ENCODE peak calls at places on chromosomes 5 and 9, in eight cellular contexts. N is left ventricle myocardium inferior, M is kidney, T is suprapubic skin, U is sigmoid colon, A is MM.1S, J is psoas muscle, D is DND-41. C is an unnamed sample. For H3K4me1, the result is how much of the 10 kb centered on the place peaks cover.

GRCh38 chr5:58085800-58086199 is 374.1 kb downstream of the PLK2 start:
- DNase-seq in D (no peak), T (no peak), M (no peak), J (no peak), A (no peak), N (no peak), U (no peak), C (no peak)

GRCh38 chr9:87602933-87603643 is 105.4 kb downstream of the DAPK1 start:
- DNase-seq in N (no peak), U (no peak), J (no peak), A (no peak), D (no peak), M (no peak), T (no peak), C (peak)

GRCh38 chr9:84947412-84947972 is 278.0 kb downstream of the NTRK2 start:
- DNase-seq in N (peak), U (no peak), M (no peak), J (no peak), A (no peak), T (no peak), D (no peak), C (no peak)

GRCh38 chr9:114278881-114279570 is 43.9 kb upstream of the ORM1 start:
- DNase-seq in M (peak), T (peak), U (peak), N (peak), D (no peak), J (peak), A (no peak), C (peak)

GRCh38 chr5:142783601-142784291 is 13.6 kb downstream of the ARHGAP26 start:
- DNase-seq in A (peak), U (peak), J (peak), D (peak), T (no peak), M (no peak), N (peak), C (peak)

GRCh38 chr5:107979272-107979671 is 308.5 kb upstream of the EFNA5 start:
- DNase-seq in J (no peak), U (no peak), D (no peak), N (no peak), T (no peak), M (no peak), A (no peak), C (no peak)

GRCh38 chr5:77892061-77893010 is 116.2 kb upstream of the TBCA start:
- DNase-seq in A (no peak), N (no peak), T (no peak), U (no peak), D (no peak), M (no peak), J (no peak), C (no peak)

GRCh38 chr5:10590226-10591047 is 26.6 kb downstream of the ANKRD33B start:
- DNase-seq in A (no peak), N (no peak), J (no peak), M (no peak), U (no peak), T (no peak), D (no peak), C (no peak)

GRCh38 chr5:77935516-77936364 is 159.6 kb upstream of the TBCA start:
- DNase-seq in N (no peak), M (no peak), A (peak), D (peak), U (no peak), T (no peak), J (no peak), C (peak)

GRCh38 chr9:69798737-69799136 is 21.9 kb upstream of the CFAP95 start:
- DNase-seq in T (no peak), D (no peak), J (no peak), M (no peak), A (no peak), N (no peak), U (no peak), C (no peak)

GRCh38 chr5:113057437-113058052 is 80.9 kb downstream of the DCP2 start:
- DNase-seq in N (no peak), D (no peak), J (no peak), U (no peak), M (no peak), T (no peak), A (no peak), C (no peak)

GRCh38 chr5:2185646-2186471 is 303.1 kb upstream of the IRX4 start:
- DNase-seq in T (no peak), N (no peak), J (no peak), D (no peak), A (no peak), U (no peak), M (peak), C (no peak)

GRCh38 chr5:172009536-172010270 is 3.3 kb upstream of the FBXW11 start:
- DNase-seq in M (no peak), N (no peak), A (no peak), J (no peak), U (no peak), T (no peak), D (no peak), C (no peak)

GRCh38 chr5:142782976-142783539 is 12.9 kb downstream of the ARHGAP26 start:
- DNase-seq in M (peak), U (peak), J (peak), N (peak), A (no peak), D (no peak), T (no peak), C (no peak)

GRCh38 chr9:124239249-124240073 is 18.3 kb upstream of the NEK6 start:
- DNase-seq in N (no peak), M (no peak), J (peak), A (no peak), D (no peak), U (peak), T (peak), C (no peak)

GRCh38 chr5:1748271-1748670 is 51.4 kb downstream of the MRPL36 start:
- DNase-seq in T (peak), U (peak), D (no peak), N (no peak), A (no peak), M (peak), J (peak), C (no peak)

GRCh38 chr5:75412111-75412990 is 75.3 kb downstream of the HMGCR start:
- DNase-seq in N (no peak), A (no peak), M (no peak), U (no peak), J (no peak), T (no peak), D (no peak), C (no peak)

GRCh38 chr5:145697251-145698016 is 137.7 kb downstream of the PRELID2 start:
- DNase-seq in A (peak), D (peak), J (no peak), M (no peak), N (no peak), U (no peak), T (no peak), C (peak)

GRCh38 chr9:4137755-4138154 is 162.1 kb downstream of the GLIS3 start:
- DNase-seq in A (no peak), N (no peak), J (no peak), D (no peak), M (no peak), U (no peak), T (no peak), C (peak)

GRCh38 chr5:82168294-82168693 is 109.9 kb downstream of the RPS23 start:
- DNase-seq in T (no peak), J (no peak), N (no peak), A (no peak), M (no peak), U (no peak), D (no peak), C (no peak)

GRCh38 chr5:78659714-78660113 is 11.1 kb upstream of the LHFPL2 start:
- DNase-seq in T (no peak), M (no peak), U (no peak), J (no peak), D (no peak), A (peak), N (no peak), C (no peak)

GRCh38 chr5:65809817-65810531 is 88.0 kb downstream of the NLN start:
- DNase-seq in J (no peak), U (no peak), M (no peak), A (no peak), D (no peak), N (peak), T (peak), C (no peak)

GRCh38 chr9:98482248-98482647 is 226.5 kb downstream of the GABBR2 start:
- DNase-seq in M (no peak), T (no peak), U (no peak), A (no peak), J (no peak), D (no peak), N (no peak), C (no peak)

GRCh38 chr9:89455356-89455824 is 42.5 kb downstream of the SEMA4D start:
- DNase-seq in N (no peak), T (no peak), U (no peak), J (no peak), M (no peak), A (no peak), D (no peak), C (no peak)

GRCh38 chr5:142357469-142358090 is 32.8 kb upstream of the SPRY4 start:
- DNase-seq in U (peak), J (no peak), M (no peak), N (no peak), A (no peak), T (peak), D (peak), C (no peak)

GRCh38 chr5:179812997-179813607 is 6.4 kb upstream of the MGAT4B start:
- DNase-seq in M (no peak), J (no peak), T (no peak), U (no peak), D (no peak), A (no peak), N (no peak), C (no peak)

GRCh38 chr5:137374110-137374853 is 124.8 kb downstream of the SPOCK1 start:
- DNase-seq in U (no peak), J (no peak), M (no peak), T (no peak), D (no peak), A (no peak), N (no peak), C (peak)

GRCh38 chr5:169299651-169300467 is 1.1 kb downstream of the SLIT3 start:
- DNase-seq in M (peak), U (peak), T (no peak), N (no peak), D (no peak), A (no peak), J (no peak), C (no peak)

GRCh38 chr5:68259696-68260095 is 44.1 kb downstream of the PIK3R1 start:
- DNase-seq in J (no peak), N (no peak), A (no peak), T (no peak), D (no peak), M (no peak), U (no peak), C (no peak)

GRCh38 chr5:68258531-68258930 is 43.0 kb downstream of the PIK3R1 start:
- DNase-seq in J (no peak), D (no peak), N (no peak), T (no peak), U (no peak), A (no peak), M (no peak), C (no peak)

GRCh38 chr5:68264024-68264956 is 48.7 kb downstream of the PIK3R1 start:
- DNase-seq in N (peak), T (no peak), M (no peak), D (no peak), A (no peak), J (no peak), U (no peak), C (no peak)

GRCh38 chr5:68260455-68260854 is 44.9 kb downstream of the PIK3R1 start:
- DNase-seq in N (no peak), J (no peak), T (no peak), D (no peak), M (no peak), A (no peak), U (no peak), C (no peak)

DNA sequence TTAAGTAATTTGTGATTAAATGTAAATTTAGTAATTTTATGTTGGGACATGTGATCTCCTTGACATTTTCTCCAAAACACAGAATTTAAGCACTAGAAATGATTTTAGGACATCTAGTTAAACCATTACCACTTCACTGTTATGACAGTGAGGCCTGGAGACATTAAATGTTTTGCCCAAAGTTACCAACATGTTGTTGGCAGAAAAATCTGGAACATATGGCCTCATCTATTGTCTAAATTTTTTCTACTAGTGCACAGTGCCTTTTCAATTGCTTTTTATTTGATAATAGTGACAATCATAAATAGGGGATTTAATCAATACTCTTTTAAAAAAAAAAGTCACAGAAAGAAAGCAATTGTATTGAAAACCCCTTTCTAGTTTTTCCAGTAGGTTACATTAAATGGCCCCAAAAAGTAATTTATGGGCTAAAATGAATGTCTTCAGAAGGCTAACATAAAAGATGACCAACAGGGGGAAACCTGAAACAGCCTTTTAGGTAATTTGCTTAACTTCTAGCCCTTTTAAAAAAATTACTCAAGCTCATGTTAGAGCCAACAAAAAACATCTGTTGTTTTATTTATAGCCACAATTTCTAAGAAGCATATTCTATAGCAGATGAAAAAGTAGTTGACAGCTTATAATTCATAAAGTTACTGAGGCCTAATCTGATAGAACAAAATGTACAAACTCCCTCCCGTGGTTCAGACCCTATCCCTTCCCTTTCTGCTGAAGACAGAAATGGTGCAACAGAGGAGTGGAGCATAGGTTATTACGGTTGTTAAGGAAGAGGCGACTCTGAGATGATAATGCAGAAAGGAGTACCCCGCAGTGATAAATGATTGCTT is 45.8 kb downstream of the PIK3R1 start:
- DNase-seq in N (no peak), D (no peak), M (no peak), A (no peak), T (no peak), U (no peak), J (no peak), C (peak)
- H3K4me1 ChIP-seq in N (half or more), D (half or more), M (under half), A (under half), T (half or more), U (half or more), J (half or more), C (half or more)

DNA sequence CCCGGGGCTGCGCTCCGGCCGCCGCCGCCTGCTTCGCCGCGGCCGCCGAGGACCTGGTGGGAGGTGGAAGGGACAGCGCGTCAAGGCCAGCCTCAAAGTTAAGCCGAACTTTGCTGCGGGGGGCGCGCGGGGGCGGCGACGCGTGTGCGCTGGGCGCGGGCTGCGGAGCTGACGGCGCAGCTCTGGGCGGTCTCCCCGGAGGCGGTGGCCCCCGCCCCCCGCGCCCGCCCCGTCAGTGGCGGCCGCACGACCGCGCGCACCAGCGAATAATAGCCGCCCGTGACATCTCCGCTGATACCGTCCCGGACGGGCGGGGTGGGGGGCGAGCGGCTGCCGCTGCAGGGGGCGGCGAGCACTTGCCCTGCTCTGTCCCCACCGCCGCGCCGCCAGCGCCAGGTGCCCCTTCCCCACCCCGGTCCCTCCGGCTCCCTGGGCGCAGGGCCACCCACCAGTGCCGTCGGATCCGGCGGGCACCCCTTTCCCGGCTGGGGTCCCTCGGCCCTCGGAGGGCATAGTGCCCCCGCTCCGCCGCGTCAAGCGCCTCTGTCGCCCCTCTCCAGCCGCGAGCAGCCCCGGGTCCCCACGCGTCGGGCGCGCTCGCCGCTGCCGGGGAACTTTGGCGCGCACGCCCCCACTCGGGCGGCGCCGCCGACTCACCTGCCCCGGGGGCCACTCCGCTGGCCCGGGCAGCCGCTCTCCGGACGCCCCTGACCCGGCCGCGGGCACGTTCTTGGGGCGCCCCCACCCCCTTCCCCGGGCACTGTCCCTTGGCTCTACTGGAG is 772 bp upstream of the FAM78A start:
- DNase-seq in D (peak), T (no peak), U (no peak), M (no peak), N (no peak), A (peak), J (peak), C (no peak)
- TF ChIP-seq CTCF in D (peak), T (no peak), U (no peak), M (no peak), N (peak), A (no peak), J (no peak), C (no peak)

DNA sequence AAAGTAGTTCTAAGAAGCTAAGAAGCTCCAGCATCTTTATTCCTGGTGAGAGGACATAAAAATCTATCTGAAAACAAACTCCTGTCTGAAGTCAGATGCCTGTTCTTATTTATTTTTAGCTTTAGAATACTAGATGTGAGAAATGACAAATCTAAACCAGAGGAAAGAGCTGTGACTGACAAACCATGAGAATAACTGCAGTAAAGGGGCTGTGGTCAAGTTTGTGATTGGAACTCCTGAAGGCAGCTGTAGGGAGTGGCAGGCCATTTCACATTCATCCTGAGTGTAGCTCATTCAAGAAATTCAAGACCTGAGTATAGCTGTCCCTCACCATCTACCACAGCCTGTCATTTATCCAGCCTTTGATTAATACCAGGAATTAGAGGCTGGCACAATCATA is 718.8 kb downstream of the BRINP1 start:
- DNase-seq in J (no peak), T (no peak), N (no peak), A (no peak), M (no peak), D (no peak), U (no peak), C (no peak)
- H3K4me1 ChIP-seq in J (under half), T (under half), N (under half), A (under half), M (under half), D (under half), U (under half), C (under half)

GRCh38 chr5:131664929-131665328 is 29.9 kb upstream of the RAPGEF6 start:
- DNase-seq in U (no peak), J (no peak), D (no peak), M (no peak), T (no peak), A (no peak), N (no peak), C (no peak)
- TF ChIP-seq CTCF in U (no peak), J (no peak), D (no peak), M (no peak), T (no peak), A (no peak), N (no peak), C (no peak)

GRCh38 chr9:77016526-77017504 is 2.6 kb upstream of the FOXB2 start:
- DNase-seq in D (no peak), A (no peak), T (no peak), U (no peak), N (no peak), M (no peak), J (no peak), C (no peak)
- H3K4me1 ChIP-seq in D (under half), A (under half), T (under half), U (half or more), N (half or more), M (under half), J (under half), C (under half)

C was measured in A673.